ENCODE peak calls at places on chromosome X, in four cellular contexts. T is uterus, E is hepatocyte, R is dorsolateral prefrontal cortex. G is an unnamed sample.

GRCh38 chrX:30865020-30865419 is 24.0 kb downstream of the TAB3 start:
- DNase-seq in E (peak), T (no peak), R (no peak), G (no peak)

GRCh38 chrX:44596277-44596676 is 53.6 kb upstream of the FUNDC1 start:
- DNase-seq in R (no peak), E (no peak), T (no peak), G (no peak)

GRCh38 chrX:95058815-95059214 is 1384.8 kb downstream of the FAM133A start:
- DNase-seq in T (no peak), R (no peak), E (no peak), G (no peak)

GRCh38 chrX:119982145-119982544 is 38.6 kb upstream of the NKAP start:
- DNase-seq in E (no peak), R (no peak), T (no peak), G (no peak)

GRCh38 chrX:109709129-109709631 is 23.9 kb downstream of the ACSL4 start:
- DNase-seq in E (no peak), T (no peak), R (no peak), G (no peak)

GRCh38 chrX:38999967-39000745 is 198.9 kb downstream of the MID1IP1 start:
- DNase-seq in T (no peak), E (no peak), R (no peak), G (no peak)

GRCh38 chrX:54116391-54116790 is 66.7 kb downstream of the FAM120C start:
- DNase-seq in T (no peak), E (no peak), R (no peak), G (no peak)

GRCh38 chrX:96615448-96615847 is 69.2 kb upstream of the DIAPH2 start:
- DNase-seq in T (no peak), R (no peak), E (no peak), G (no peak)

GRCh38 chrX:71106427-71106826 is at the start of gene CXorf65:
- DNase-seq in E (no peak), R (no peak), T (no peak), G (no peak)

GRCh38 chrX:80751456-80751855 is 58.2 kb downstream of the BRWD3 start:
- DNase-seq in T (no peak), E (no peak), R (no peak), G (no peak)

GRCh38 chrX:31679861-31680260 is 608.0 kb upstream of the FTHL17 start:
- DNase-seq in T (no peak), E (no peak), R (no peak), G (no peak)

GRCh38 chrX:54419559-54420302 is 20.5 kb upstream of the TSR2 start:
- DNase-seq in T (no peak), R (no peak), E (no peak), G (no peak)

GRCh38 chrX:152904151-152905080 is 6.5 kb downstream of the ZNF185 start:
- DNase-seq in R (peak), E (peak), T (peak), G (peak)

GRCh38 chrX:103729015-103729414 is 18.3 kb downstream of the TMEM31 start:
- DNase-seq in E (no peak), T (no peak), R (no peak), G (no peak)

GRCh38 chrX:52217494-52218160 is 32.9 kb downstream of the MAGED4 start:
- DNase-seq in R (no peak), E (no peak), T (no peak), G (no peak)

GRCh38 chrX:349702-350101 is 31.1 kb upstream of the GTPBP6 start:
- DNase-seq in T (no peak), R (no peak), E (no peak), G (no peak)

GRCh38 chrX:51860679-51861078 is 32.7 kb upstream of the MAGED1 start:
- DNase-seq in E (peak), T (peak), R (no peak), G (no peak)

GRCh38 chrX:10821293-10821692 is 200.9 kb upstream of the MID1 start:
- DNase-seq in T (peak), E (no peak), R (no peak), G (no peak)

GRCh38 chrX:100649550-100650356 is 5.8 kb downstream of the SRPX2 start:
- DNase-seq in E (peak), T (peak), R (no peak), G (peak)

GRCh38 chrX:19569930-19570329 is 54.6 kb upstream of the MAP3K15 start:
- DNase-seq in R (no peak), T (no peak), E (no peak), G (no peak)

GRCh38 chrX:19571708-19572107 is 56.4 kb upstream of the MAP3K15 start:
- DNase-seq in T (no peak), E (no peak), R (no peak), G (no peak)

GRCh38 chrX:19568422-19568821 is 53.1 kb upstream of the MAP3K15 start:
- DNase-seq in T (no peak), R (no peak), E (no peak), G (no peak)

GRCh38 chrX:19566359-19567141 is 51.2 kb upstream of the MAP3K15 start:
- DNase-seq in R (no peak), E (no peak), T (no peak), G (no peak)

GRCh38 chrX:19569121-19569805 is 54.0 kb upstream of the MAP3K15 start:
- DNase-seq in E (no peak), T (no peak), R (no peak), G (peak)
- H3K27ac ChIP-seq in E (no peak), T (no peak), R (no peak), G (peak)

GRCh38 chrX:14798805-14799397 is 74.0 kb downstream of the FANCB start:
- DNase-seq in T (no peak), E (no peak), R (no peak), G (no peak)
- H3K27ac ChIP-seq in T (no peak), E (no peak), R (no peak), G (no peak)

GRCh38 chrX:68829594-68830485 is 1.0 kb downstream of the EFNB1 start:
- DNase-seq in T (no peak), R (no peak), E (peak), G (no peak)
- H3K27ac ChIP-seq in T (peak), R (peak), E (peak), G (peak)

GRCh38 chrX:40094041-40094899 is 3.5 kb downstream of the BCOR start:
- DNase-seq in T (peak), R (no peak), E (peak), G (peak)
- H3K27ac ChIP-seq in T (peak), R (peak), E (peak), G (peak)

GRCh38 chrX:46204721-46205422 is 340.3 kb downstream of the ZNF674 start:
- DNase-seq in E (no peak), T (no peak), R (no peak), G (no peak)

GRCh38 chrX:46209037-46209436 is 336.2 kb downstream of the ZNF674 start:
- DNase-seq in T (no peak), E (no peak), R (no peak), G (no peak)

GRCh38 chrX:46211079-46211478 is 334.1 kb downstream of the ZNF674 start:
- DNase-seq in E (no peak), R (no peak), T (no peak), G (no peak)

GRCh38 chrX:46208225-46208854 is 336.9 kb downstream of the ZNF674 start:
- DNase-seq in T (no peak), E (no peak), R (no peak), G (no peak)

GRCh38 chrX:46209768-46210167 is 335.5 kb downstream of the ZNF674 start:
- DNase-seq in T (no peak), R (no peak), E (peak), G (no peak)
- H3K27ac ChIP-seq in T (no peak), R (no peak), E (peak), G (no peak)

GRCh38 chrX:40104649-40105015 is 6.9 kb upstream of the BCOR start:
- DNase-seq in E (peak), T (peak), R (no peak), G (peak)

GRCh38 chrX:40102393-40103381 is 4.9 kb upstream of the BCOR start:
- DNase-seq in E (peak), R (no peak), T (no peak), G (no peak)

GRCh38 chrX:40105016-40105790 is 7.4 kb upstream of the BCOR start:
- DNase-seq in T (no peak), R (no peak), E (peak), G (peak)

GRCh38 chrX:40105791-40106676 is 8.3 kb upstream of the BCOR start:
- DNase-seq in T (peak), R (no peak), E (peak), G (peak)

GRCh38 chrX:40103565-40104323 is 6.0 kb upstream of the BCOR start:
- DNase-seq in E (peak), R (no peak), T (no peak), G (no peak)
- H3K27ac ChIP-seq in E (peak), R (no peak), T (no peak), G (peak)

GRCh38 chrX:15514279-15514678 is 13.7 kb downstream of the BMX start:
- DNase-seq in R (no peak), T (no peak), E (no peak), G (no peak)
- H3K27ac ChIP-seq in R (no peak), T (no peak), E (no peak), G (no peak)

GRCh38 chrX:13898084-13898483 is 81.2 kb upstream of the GPM6B start:
- DNase-seq in T (peak), E (no peak), R (no peak), G (peak)
- H3K27ac ChIP-seq in T (no peak), E (no peak), R (peak), G (no peak)

GRCh38 chrX:154121961-154122360 is 22.1 kb upstream of the OPN1LW start:
- DNase-seq in R (no peak), E (no peak), T (peak), G (no peak)
- H3K27ac ChIP-seq in R (no peak), E (no peak), T (peak), G (no peak)

GRCh38 chrX:33339219-33339618 is 127.9 kb upstream of the DMD start:
- DNase-seq in T (no peak), E (peak), R (no peak), G (no peak)

GRCh38 chrX:33330798-33331197 is 119.4 kb upstream of the DMD start:
- DNase-seq in T (no peak), R (no peak), E (no peak), G (no peak)

DNA sequence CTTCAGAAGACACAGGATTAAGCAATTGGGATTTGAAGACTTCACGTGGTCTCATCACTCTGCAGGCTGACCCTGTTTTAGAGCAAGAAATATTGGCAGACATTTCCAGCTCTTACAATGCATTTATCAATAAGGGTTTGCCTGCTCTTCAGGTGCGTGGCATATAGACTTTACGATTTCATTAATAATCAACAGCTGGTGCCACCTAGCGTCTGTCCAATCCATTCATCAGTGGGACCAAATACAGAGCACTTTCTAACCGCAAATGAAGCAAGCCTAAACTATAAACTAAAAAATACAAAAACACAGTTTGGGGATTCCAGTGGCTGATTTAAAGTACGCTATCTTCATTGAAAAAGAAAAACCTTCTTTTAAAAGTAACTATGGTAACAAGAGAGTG is 125.4 kb upstream of the DMD start:
- DNase-seq in T (peak), R (no peak), E (peak), G (no peak)
- H3K27ac ChIP-seq in T (no peak), R (no peak), E (no peak), G (no peak)

G was measured in heart left ventricle.